ENCODE peak calls at places on chromosomes 3 and 15, in four cellular contexts. W is AG09309, B is bronchial epithelial cell, Z is PC-9. V is an unnamed sample.

GRCh38 chr3:14188367-14188766 is 9.8 kb downstream of the LSM3 start:
- DNase-seq in Z (no peak), W (no peak), B (no peak), V (no peak)

GRCh38 chr3:59879033-59879655 is 829.3 kb upstream of the CFAP20DC start:
- DNase-seq in Z (no peak), W (no peak), B (no peak), V (no peak)

GRCh38 chr15:84023636-84024035 is 211.9 kb upstream of the GOLGA6L4 start:
- DNase-seq in W (no peak), Z (peak), B (peak), V (peak)

GRCh38 chr3:48467110-48467454 is 20.5 kb downstream of the ATRIP start:
- DNase-seq in Z (no peak), B (no peak), W (no peak), V (no peak)

GRCh38 chr3:119703900-119704531 is 1.2 kb downstream of the CFAP91 start:
- DNase-seq in W (no peak), Z (no peak), B (no peak), V (no peak)

GRCh38 chr3:148106062-148106461 is 591.6 kb upstream of the AGTR1 start:
- DNase-seq in W (no peak), B (no peak), Z (no peak), V (no peak)

GRCh38 chr3:86410587-86410986 is 580.4 kb downstream of the VGLL3 start:
- DNase-seq in Z (no peak), W (no peak), B (no peak), V (no peak)

GRCh38 chr3:187406927-187407326 is 38.7 kb downstream of the RTP4 start:
- DNase-seq in W (no peak), B (peak), Z (no peak), V (no peak)

DNA sequence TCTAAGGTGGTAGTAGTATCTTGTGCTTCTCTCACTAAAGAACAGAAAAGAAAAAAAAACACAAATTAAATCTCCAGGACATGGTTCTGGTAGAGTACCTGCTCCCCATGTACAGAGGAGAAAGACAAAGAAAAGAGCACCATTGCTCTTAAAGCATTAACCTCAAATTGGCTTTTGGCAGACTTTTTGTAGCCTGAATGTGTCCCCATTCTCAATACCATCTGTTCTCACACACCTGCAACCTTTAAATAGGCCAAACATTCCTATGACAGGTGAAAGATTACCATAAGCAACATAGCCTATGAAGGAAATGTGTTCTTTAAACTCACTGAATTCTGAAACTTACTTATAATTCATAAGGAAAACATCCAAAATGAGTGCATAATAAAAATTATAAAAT is 68.0 kb downstream of the TIPARP start:
- DNase-seq in B (no peak), Z (no peak), W (no peak), V (no peak)
- TF ChIP-seq CTCF in B (no peak), Z (no peak), W (no peak), V (no peak)

DNA sequence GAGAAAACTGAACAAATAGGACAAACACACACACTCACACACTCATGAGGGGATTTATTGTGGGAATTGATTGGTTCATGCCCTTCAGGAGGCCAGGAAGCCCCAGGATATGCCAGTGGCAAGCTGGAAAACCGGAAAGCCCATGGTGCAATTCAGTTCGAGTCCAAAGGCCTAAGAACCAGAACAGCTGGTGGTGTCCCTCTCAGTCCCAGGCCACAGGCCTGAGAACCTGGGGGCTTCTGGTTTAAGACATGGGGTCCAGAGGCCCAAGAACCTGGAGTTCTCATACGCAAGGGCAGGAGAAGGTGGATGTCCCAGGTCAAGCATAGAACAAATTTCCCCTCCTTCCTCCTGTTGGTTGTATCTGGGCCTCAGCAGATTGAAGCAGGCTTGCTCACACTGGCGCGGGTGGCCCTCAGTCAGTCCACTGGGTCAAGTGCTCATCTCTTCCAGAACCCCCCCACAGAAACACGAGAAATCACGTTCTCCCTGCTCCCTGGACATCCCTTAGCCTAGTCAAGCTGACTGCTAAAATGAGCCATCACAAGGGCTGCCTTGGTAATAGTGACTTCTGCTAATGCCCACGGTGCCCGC is 50.1 kb upstream of the RPL32 start:
- DNase-seq in B (no peak), Z (no peak), W (no peak), V (no peak)
- H3K4me3 ChIP-seq in B (no peak), Z (no peak), W (peak), V (no peak)

GRCh38 chr3:180690061-180690460 is 10.8 kb upstream of the CCDC39 start:
- DNase-seq in Z (no peak), B (peak), W (no peak), V (no peak)
- TF ChIP-seq CTCF in Z (peak), B (no peak), W (no peak), V (peak)

DNA sequence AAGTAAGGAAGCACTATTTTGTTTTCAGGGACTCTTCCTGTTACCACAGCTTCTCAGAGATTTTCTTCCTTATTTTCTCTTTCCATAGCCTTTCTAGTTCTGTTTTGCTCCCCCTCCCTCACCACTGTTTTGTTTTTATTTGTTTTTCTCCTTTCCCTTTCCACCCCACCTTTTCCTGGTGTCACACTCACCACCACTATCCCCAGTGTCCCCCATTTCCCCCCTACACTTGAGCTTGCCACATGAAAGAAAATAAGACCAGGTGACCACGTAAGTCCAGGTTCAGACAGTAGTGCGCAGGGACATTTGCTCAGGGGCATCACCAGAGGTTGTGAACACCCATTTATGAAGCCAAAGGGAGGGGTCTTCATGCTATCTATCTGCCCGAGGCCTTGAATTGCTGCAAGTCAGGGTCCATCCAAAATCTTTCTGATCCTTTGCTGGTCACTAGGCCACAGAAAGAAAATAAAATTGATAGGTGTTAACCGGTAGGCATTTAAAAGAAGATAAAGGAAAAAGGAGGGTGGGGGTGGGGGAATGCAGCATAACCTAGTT is 1.4 kb upstream of the RFTN1 start:
- DNase-seq in B (no peak), Z (no peak), W (no peak), V (no peak)
- H3K4me3 ChIP-seq in B (no peak), Z (no peak), W (no peak), V (no peak)

DNA sequence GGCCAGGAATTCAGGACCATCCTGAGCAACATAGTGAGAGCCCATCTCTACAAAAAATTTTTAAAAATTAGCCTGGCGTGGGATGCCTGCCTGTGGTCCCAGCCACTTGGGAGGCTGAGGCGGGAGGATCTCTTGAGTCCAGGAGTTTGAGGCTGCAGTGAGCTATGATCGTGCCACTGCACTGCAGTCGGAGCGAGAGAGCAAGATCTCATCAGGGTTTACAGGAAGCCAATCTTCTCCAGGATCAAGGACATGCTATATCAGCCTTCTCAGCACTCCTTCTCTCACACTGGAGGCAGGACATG is 451 bp upstream of the STOML1 start:
- DNase-seq in B (no peak), Z (no peak), W (no peak), V (no peak)
- TF ChIP-seq CTCF in B (no peak), Z (peak), W (no peak), V (no peak)

GRCh38 chr15:58066042-58066867 is 744 bp upstream of the ALDH1A2 start:
- DNase-seq in B (no peak), Z (peak), W (no peak), V (no peak)
- H3K4me3 ChIP-seq in B (peak), Z (no peak), W (peak), V (no peak)

DNA sequence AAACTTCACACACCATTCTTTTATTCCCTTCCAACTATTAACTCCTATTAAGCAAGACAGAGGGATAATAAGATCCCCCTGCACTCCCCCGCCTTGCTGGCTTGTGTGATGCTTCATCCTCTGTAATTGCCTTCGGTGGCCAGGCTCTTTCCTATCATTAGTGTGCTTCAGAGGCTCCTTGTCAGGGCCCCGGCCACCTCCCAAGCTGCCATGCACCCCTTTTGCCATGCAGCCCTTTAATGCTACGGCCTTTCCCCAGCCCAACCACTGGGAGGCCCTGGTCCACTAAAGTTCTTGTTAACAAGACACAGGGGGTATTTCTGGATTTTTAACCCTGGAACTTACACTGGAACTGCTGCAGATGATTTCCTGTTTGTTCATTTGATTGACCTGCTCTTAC is 175.9 kb upstream of the TOPAZ1 start:
- DNase-seq in Z (no peak), B (no peak), W (no peak), V (no peak)
- TF ChIP-seq CTCF in Z (no peak), B (no peak), W (no peak), V (no peak)

V was measured in LNCaP clone FGC.